ENCODE peak calls at places on chromosomes 5 and 9, in four cellular contexts. U is transverse colon, S is right lobe of liver, K is OCI-LY7. M is an unnamed sample.
A peak's percentile ranks its signal among the peaks of the same experiment; 100 is the strongest.

GRCh38 chr9:104844710-104845109 is 80.8 kb downstream of the NIPSNAP3B start:
- DNase-seq in K (no peak), U (no peak), S (no peak), M (no peak)

GRCh38 chr5:119356384-119357188 is 767 bp downstream of the TNFAIP8 start:
- DNase-seq in S (no peak), U (no peak), K (peak; percentile 69), M (no peak)

GRCh38 chr5:130868186-130868821 is 296.8 kb downstream of the HINT1 start:
- DNase-seq in S (no peak), K (no peak), U (no peak), M (no peak)

GRCh38 chr9:114729706-114730105 is 47.7 kb upstream of the TEX48 start:
- DNase-seq in U (no peak), S (no peak), K (no peak), M (no peak)

GRCh38 chr9:137774775-137775386 is 102.7 kb upstream of the CACNA1B start:
- DNase-seq in K (no peak), S (no peak), U (no peak), M (no peak)

GRCh38 chr5:81994679-81995078 is 22.9 kb downstream of the ATG10 start:
- DNase-seq in K (no peak), U (no peak), S (no peak), M (no peak)

GRCh38 chr9:137475666-137476065 is 16.5 kb upstream of the NSMF start:
- DNase-seq in K (no peak), U (no peak), S (no peak), M (no peak)

GRCh38 chr9:7205806-7206205 is 448.0 kb downstream of the KDM4C start:
- DNase-seq in S (no peak), U (no peak), K (no peak), M (no peak)

GRCh38 chr9:130421802-130422276 is 22.9 kb upstream of the ASS1 start:
- DNase-seq in S (no peak), K (no peak), U (no peak), M (no peak)

GRCh38 chr9:93656426-93657222 is 80.2 kb downstream of the PHF2 start:
- DNase-seq in U (peak; percentile 2), K (no peak), S (peak; percentile 37), M (no peak)

GRCh38 chr5:95760291-95761191 is 29.4 kb downstream of the RHOBTB3 start:
- DNase-seq in K (peak; percentile 71), S (no peak), U (no peak), M (peak; percentile 60)

GRCh38 chr5:18772475-18772874 is 1138.2 kb downstream of the TAF11L14 start:
- DNase-seq in U (no peak), S (no peak), K (no peak), M (no peak)

GRCh38 chr5:109743770-109744212 is 54.1 kb downstream of the MAN2A1 start:
- DNase-seq in K (no peak), U (no peak), S (no peak), M (no peak)

GRCh38 chr5:21225223-21226064 is 1237.4 kb upstream of the CDH18 start:
- DNase-seq in S (no peak), U (no peak), K (no peak), M (no peak)

GRCh38 chr5:72543365-72543764 is 36.2 kb upstream of the ZNF366 start:
- DNase-seq in S (no peak), K (no peak), U (no peak), M (no peak)

GRCh38 chr9:95078934-95079333 is 238.6 kb downstream of the FANCC start:
- DNase-seq in K (no peak), S (no peak), U (no peak), M (no peak)

GRCh38 chr9:129359162-129359811 is 181.2 kb upstream of the IER5L start:
- DNase-seq in K (no peak), S (no peak), U (no peak), M (no peak)

GRCh38 chr5:79617539-79617938 is 5.3 kb downstream of the TENT2 start:
- DNase-seq in U (no peak), K (no peak), S (no peak), M (no peak)

GRCh38 chr5:178069909-178070308 is 43.4 kb upstream of the N4BP3 start:
- DNase-seq in S (no peak), U (peak; percentile 13), K (peak; percentile 82), M (no peak)

GRCh38 chr9:136735812-136736480 is 6.8 kb downstream of the LCN10 start:
- DNase-seq in S (no peak), K (no peak), U (no peak), M (no peak)

GRCh38 chr5:170195876-170196275 is 36.9 kb upstream of the C5orf58 start:
- DNase-seq in U (no peak), K (no peak), S (no peak), M (no peak)

GRCh38 chr9:135480071-135480941 is 724 bp downstream of the PPP1R26 start:
- DNase-seq in U (peak; percentile 61), K (no peak), S (no peak), M (no peak)

GRCh38 chr5:22505891-22506290 is 347.3 kb downstream of the CDH12 start:
- DNase-seq in S (no peak), K (no peak), U (no peak), M (no peak)

GRCh38 chr5:167358868-167359492 is 932.5 kb upstream of the WWC1 start:
- DNase-seq in U (no peak), S (no peak), K (no peak), M (no peak)

GRCh38 chr9:128342971-128343680 is 2.8 kb downstream of the SLC27A4 start:
- DNase-seq in S (no peak), K (no peak), U (no peak), M (no peak)

GRCh38 chr5:37838152-37838932 is 1.5 kb downstream of the GDNF start:
- DNase-seq in K (no peak), S (no peak), U (no peak), M (no peak)

GRCh38 chr9:78927099-78927940 is 630.4 kb downstream of the PSAT1 start:
- DNase-seq in U (no peak), S (no peak), K (no peak), M (no peak)

GRCh38 chr9:34601883-34602570 is 9.9 kb downstream of the RPP25L start:
- DNase-seq in S (no peak), K (no peak), U (no peak), M (no peak)

GRCh38 chr5:157665467-157666085 is 5.8 kb upstream of the C5orf52 start:
- DNase-seq in S (no peak), U (no peak), K (no peak), M (no peak)

GRCh38 chr9:112249277-112249676 is 74.2 kb upstream of the SUSD1 start:
- DNase-seq in S (no peak), U (no peak), K (no peak), M (peak; percentile 37)

GRCh38 chr9:120434532-120434931 is 145.4 kb downstream of the CDK5RAP2 start:
- DNase-seq in K (no peak), U (no peak), S (no peak), M (no peak)

DNA sequence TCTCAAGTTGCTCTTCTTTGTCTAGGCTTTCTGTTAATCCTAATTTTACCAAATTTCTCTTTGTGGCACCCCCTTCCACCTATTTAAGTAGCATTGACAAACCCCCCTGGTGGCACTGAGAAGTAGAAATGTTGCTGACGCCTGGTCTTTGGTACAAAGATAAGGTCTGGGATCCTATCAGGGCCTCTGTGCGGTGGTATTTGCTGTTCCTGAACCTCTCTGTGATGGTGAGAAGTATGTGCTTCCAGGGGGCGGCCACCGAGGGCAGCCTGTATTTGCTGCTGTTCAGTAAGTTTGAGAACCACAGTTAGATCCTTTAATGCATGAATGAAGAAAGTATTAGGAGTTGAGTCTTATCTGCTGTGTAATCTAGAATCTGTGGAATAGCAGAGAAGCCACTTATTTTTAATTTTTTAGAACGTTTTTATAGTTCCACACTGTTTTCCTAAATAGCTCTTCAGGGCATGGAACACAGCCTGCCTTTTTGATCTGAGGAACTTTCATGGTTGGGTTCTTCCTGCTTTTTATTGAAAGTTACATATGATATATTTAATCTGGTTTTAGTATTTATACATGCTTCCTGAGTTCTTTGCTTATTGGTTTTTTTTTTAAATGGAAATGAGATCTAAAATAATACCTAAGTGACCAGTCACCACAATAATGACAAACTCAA is 124.2 kb downstream of the TRIO start:
- DNase-seq in K (no peak), S (no peak), U (no peak), M (no peak)
- TF ChIP-seq CTCF in K (peak; percentile 23), S (no peak), U (no peak), M (no peak)

GRCh38 chr9:36891341-36891811 is 142.7 kb downstream of the PAX5 start:
- DNase-seq in K (no peak), U (no peak), S (no peak), M (no peak)
- H3K36me3 ChIP-seq in K (peaks cover 68% of the 10 kb centered on the region), U (no peaks in the 10 kb centered on the region), S (no peaks in the 10 kb centered on the region), M (peaks cover 19% of the 10 kb centered on the region)

DNA sequence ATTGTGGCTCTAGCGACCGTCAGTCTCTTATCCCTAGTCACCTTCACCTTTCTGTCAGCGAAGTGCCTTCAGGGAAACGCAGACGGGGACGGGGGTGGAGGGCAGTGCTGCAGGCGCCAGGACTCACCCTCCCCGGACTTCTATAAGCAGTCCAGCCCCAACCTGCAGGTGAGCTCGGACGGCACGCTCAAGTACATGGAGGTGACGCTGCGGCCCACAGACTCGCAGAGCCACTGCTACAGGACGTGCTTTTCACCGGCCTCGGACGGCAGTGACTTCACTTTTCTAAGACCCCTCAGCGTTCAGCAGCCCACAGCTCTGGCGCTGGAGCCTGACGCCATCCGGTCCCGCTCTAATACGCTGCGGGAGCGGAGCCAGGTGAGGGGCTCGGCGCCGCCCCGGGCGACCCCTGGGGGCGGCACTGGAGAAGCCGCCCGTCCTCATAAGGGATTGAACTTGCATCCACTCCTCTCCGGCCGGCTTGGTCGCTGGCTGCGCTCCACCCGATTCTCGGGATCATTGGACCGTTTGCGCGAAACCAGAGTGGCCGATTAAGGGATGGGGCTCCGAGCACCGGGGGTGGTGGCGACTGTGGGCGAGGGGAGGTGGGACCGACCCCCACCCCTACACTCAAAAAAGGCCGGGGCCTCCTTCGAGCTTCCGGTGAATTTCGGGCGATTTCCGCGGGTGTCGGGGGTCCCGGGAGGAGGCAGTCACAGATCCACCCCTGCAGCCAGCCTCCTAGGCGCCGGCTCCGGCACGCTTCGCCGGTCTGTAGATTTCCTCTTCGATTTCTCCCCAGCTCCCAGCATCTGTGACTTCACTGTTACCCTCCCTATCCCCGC is 2.7 kb downstream of the PCDHGC5 start:
- DNase-seq in U (no peak), K (no peak), S (peak; percentile 37), M (no peak)
- H3K4me3 ChIP-seq in U (peak overlapping the region; percentile 27), K (no peak overlapping the region), S (no peak overlapping the region), M (peak overlapping the region; percentile 52)

GRCh38 chr9:14080940-14081621 is 232.9 kb downstream of the NFIB start:
- DNase-seq in U (no peak), K (peak; percentile 22), S (no peak), M (no peak)
- TF ChIP-seq CTCF in U (no peak), K (no peak), S (no peak), M (no peak)

GRCh38 chr9:108903437-108904103 is 30.4 kb downstream of the ELP1 start:
- DNase-seq in U (no peak), K (no peak), S (no peak), M (no peak)

DNA sequence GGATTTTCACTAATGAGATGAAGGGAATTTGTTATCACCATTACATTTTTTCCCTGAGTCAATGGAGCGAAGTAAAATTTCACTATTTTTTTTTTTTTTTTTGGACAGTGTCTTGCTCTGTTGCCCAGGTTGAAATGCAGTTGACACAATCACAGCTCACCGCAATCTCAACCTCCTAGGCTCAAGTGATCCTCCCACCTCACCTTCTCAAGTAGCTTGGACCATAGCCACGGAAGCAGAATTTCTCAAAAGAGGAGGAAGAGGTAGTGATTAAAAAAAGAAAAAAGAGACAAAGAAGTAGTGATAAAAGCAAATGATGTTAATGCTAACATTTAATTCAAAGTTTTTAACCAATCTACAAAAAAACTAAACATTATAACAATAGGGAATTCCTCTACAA is 29.8 kb downstream of the ELP1 start:
- DNase-seq in S (no peak), U (no peak), K (no peak), M (no peak)
- H3K36me3 ChIP-seq in S (peaks cover 7% of the 10 kb centered on the region), U (peaks cover 53% of the 10 kb centered on the region), K (peaks cover 95% of the 10 kb centered on the region), M (peaks cover 4% of the 10 kb centered on the region)